ENCODE peak calls at places on chromosomes 13 and 19, in five cellular contexts. W, B, P, J and V are unnamed samples.

GRCh38 chr19:35037716-35038622 is 3.6 kb upstream of the HPN start:
- DNase-seq in B (no peak), J (no peak), W (no peak), P (no peak), V (no peak)

GRCh38 chr13:111253334-111253872 is 67.0 kb upstream of the TEX29 start:
- DNase-seq in B (no peak), P (no peak), J (no peak), W (no peak), V (no peak)

GRCh38 chr19:35295792-35296462 is 4.0 kb downstream of the MAG start:
- DNase-seq in B (no peak), J (no peak), W (no peak), P (no peak), V (no peak)

GRCh38 chr19:6241056-6241455 is 38.7 kb downstream of the MLLT1 start:
- DNase-seq in W (no peak), B (no peak), P (no peak), J (no peak), V (no peak)

GRCh38 chr13:42814868-42815267 is 33.5 kb downstream of the FAM216B start:
- DNase-seq in B (no peak), J (no peak), P (peak), W (peak), V (peak)

GRCh38 chr19:49920624-49921363 is 8.2 kb upstream of the ATF5 start:
- DNase-seq in B (no peak), W (no peak), J (no peak), P (no peak), V (no peak)

GRCh38 chr19:49847731-49848696 is 2.9 kb upstream of the PTOV1 start:
- DNase-seq in P (peak), W (no peak), B (no peak), J (peak), V (peak)

GRCh38 chr19:13234518-13234917 is 84.3 kb downstream of the IER2 start:
- DNase-seq in J (peak), W (peak), P (peak), B (no peak), V (no peak)

GRCh38 chr13:50419466-50419865 is 404.2 kb downstream of the KCNRG start:
- DNase-seq in P (no peak), J (no peak), W (no peak), B (no peak), V (no peak)

GRCh38 chr13:106488075-106488474 is 47.4 kb downstream of the EFNB2 start:
- DNase-seq in W (no peak), P (no peak), B (no peak), J (no peak), V (no peak)

GRCh38 chr13:61013782-61014181 is 401.9 kb downstream of the PCDH20 start:
- DNase-seq in W (no peak), B (no peak), P (no peak), J (no peak), V (no peak)

GRCh38 chr19:54439174-54439851 is 9.7 kb upstream of the LENG8 start:
- DNase-seq in J (peak), P (peak), B (no peak), W (peak), V (no peak)

GRCh38 chr19:45906221-45906620 is 3.8 kb upstream of the MYPOP start:
- DNase-seq in J (no peak), W (no peak), B (no peak), P (no peak), V (peak)

GRCh38 chr19:55549500-55550320 is 4.4 kb upstream of the SBK3 start:
- DNase-seq in W (peak), J (peak), B (no peak), P (peak), V (peak)

GRCh38 chr19:13920940-13921744 is 15.1 kb downstream of the CC2D1A start:
- DNase-seq in W (peak), J (peak), P (peak), B (no peak), V (peak)

GRCh38 chr13:108326318-108326717 is 56.8 kb downstream of the TNFSF13B start:
- DNase-seq in W (no peak), J (no peak), P (no peak), B (no peak), V (no peak)

GRCh38 chr19:35248310-35249145 is at the start of gene LSR:
- DNase-seq in P (no peak), W (peak), B (no peak), J (peak), V (peak)

GRCh38 chr19:1853295-1854031 is 5.2 kb upstream of the REXO1 start:
- DNase-seq in W (peak), B (no peak), P (peak), J (peak), V (peak)

GRCh38 chr13:97975280-97975850 is 21.9 kb downstream of the IPO5 start:
- DNase-seq in P (no peak), W (no peak), J (no peak), B (no peak), V (no peak)

GRCh38 chr13:58318495-58319167 is 687.1 kb downstream of the PCDH17 start:
- DNase-seq in B (no peak), P (no peak), W (no peak), J (no peak), V (no peak)

GRCh38 chr19:1648156-1648925 is 4.1 kb downstream of the TCF3 start:
- DNase-seq in W (no peak), P (no peak), B (no peak), J (no peak), V (no peak)

GRCh38 chr19:34725400-34725799 is 8.6 kb upstream of the ZNF181 start:
- DNase-seq in J (no peak), W (no peak), B (no peak), P (no peak), V (no peak)